ENCODE peak calls at places on chromosome 10, in five cellular contexts. I is GM23338, H is PC-3, U is MM.1S, E is PC-9. A is an unnamed sample.
A peak's percentile ranks its signal among the peaks of the same experiment; 100 is the strongest.

GRCh38 chr10:101208543-101208942 is 20.7 kb downstream of the LBX1 start:
- DNase-seq in E (no peak), H (no peak), I (no peak), U (no peak), A (no peak)

GRCh38 chr10:112304460-112304859 is 21.3 kb downstream of the TECTB start:
- DNase-seq in E (no peak), U (no peak), I (no peak), H (peak; percentile 32), A (no peak)

GRCh38 chr10:102845352-102845902 is 8.2 kb upstream of the CYP17A1 start:
- DNase-seq in H (no peak), E (no peak), U (no peak), I (no peak), A (no peak)

GRCh38 chr10:74842301-74842700 is 15.9 kb downstream of the KAT6B start:
- DNase-seq in I (no peak), U (no peak), E (no peak), H (no peak), A (no peak)

GRCh38 chr10:87782721-87783120 is 35.3 kb downstream of the ATAD1 start:
- DNase-seq in H (no peak), I (no peak), U (no peak), E (no peak), A (no peak)

GRCh38 chr10:49652416-49653385 is 26.8 kb upstream of the C10orf53 start:
- DNase-seq in E (no peak), U (no peak), H (no peak), I (no peak), A (no peak)

GRCh38 chr10:91575044-91575610 is 57.7 kb downstream of the PPP1R3C start:
- DNase-seq in H (no peak), I (no peak), E (no peak), U (no peak), A (peak; percentile 15)

GRCh38 chr10:1489801-1490200 is 247.5 kb downstream of the ADARB2 start:
- DNase-seq in I (no peak), U (no peak), H (no peak), E (no peak), A (no peak)

GRCh38 chr10:124589491-124590006 is 127.9 kb downstream of the LHPP start:
- DNase-seq in I (no peak), E (no peak), H (no peak), U (no peak), A (no peak)

GRCh38 chr10:103598654-103599115 is 105.2 kb downstream of the NEURL1 start:
- DNase-seq in E (peak; percentile 35), U (no peak), H (peak; percentile 79), I (peak; percentile 80), A (peak; percentile 78)

GRCh38 chr10:3484306-3485187 is 300.5 kb downstream of the KLF6 start:
- DNase-seq in I (no peak), H (no peak), E (no peak), U (no peak), A (no peak)

GRCh38 chr10:34454590-34455289 is 360.4 kb downstream of the PARD3 start:
- DNase-seq in E (no peak), I (no peak), U (no peak), H (no peak), A (no peak)

GRCh38 chr10:33484787-33485186 is 150.3 kb upstream of the NRP1 start:
- DNase-seq in E (no peak), I (peak; percentile 46), U (no peak), H (no peak), A (peak; percentile 79)

GRCh38 chr10:68463365-68464093 is 8.2 kb downstream of the DNA2 start:
- DNase-seq in E (no peak), H (no peak), U (no peak), I (no peak), A (no peak)

GRCh38 chr10:47094636-47095035 is 183.4 kb downstream of the PTPN20 start:
- DNase-seq in I (no peak), U (no peak), H (no peak), E (no peak), A (no peak)

GRCh38 chr10:3902054-3902808 is 117.2 kb upstream of the KLF6 start:
- DNase-seq in I (no peak), E (no peak), U (peak; percentile 87), H (peak; percentile 16), A (peak; percentile 5)

GRCh38 chr10:364267-364775 is 229.1 kb downstream of the ZMYND11 start:
- DNase-seq in H (no peak), E (no peak), U (no peak), I (no peak), A (no peak)

DNA sequence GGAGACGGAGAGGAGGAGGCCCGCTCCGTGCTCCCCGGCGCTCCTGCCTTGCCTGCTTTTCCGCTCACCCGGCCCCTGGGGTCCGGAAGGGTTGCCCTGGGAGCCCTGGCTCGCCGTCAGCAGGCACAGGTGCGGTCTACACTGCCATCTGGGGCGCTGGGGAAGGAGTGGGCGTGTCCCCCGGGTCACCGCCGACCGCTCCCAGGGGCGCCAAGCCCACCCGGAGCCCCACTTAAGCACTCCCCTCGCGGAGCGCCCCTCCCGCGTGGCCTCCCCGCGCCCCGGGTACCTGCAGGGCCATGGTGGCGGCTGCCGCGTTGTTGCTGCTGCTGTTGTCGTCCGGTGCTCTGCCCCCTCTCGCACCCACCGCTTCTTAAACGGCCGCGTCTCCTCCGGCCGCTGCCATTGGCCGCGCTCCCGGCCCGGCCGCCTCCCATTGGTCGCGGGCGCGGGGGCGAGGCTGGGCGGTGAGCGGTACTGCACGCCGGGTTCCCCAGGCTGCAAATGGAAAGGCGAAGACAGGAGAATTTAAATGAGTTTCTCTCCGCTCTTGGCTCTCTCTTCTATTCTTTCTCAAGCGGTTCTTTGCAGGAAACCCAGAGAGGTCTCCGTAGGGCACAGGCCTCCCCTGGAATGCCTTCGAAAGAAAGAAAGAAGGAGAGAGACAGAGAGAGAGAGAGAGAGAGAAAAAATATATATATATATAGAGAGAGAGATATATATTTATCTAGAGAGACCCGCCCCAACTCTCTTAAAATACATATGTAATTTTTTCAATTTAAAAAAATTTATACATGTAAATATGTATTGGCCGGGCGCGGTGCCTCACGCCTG is at the start of gene ACBD7:
- DNase-seq in H (peak; percentile 77), U (peak; percentile 85), E (peak; percentile 78), I (peak; percentile 94), A (peak; percentile 94)
- TF ChIP-seq CTCF in H (no peak), U (peak; percentile 24), E (peak; percentile 30), I (peak; percentile 9), A (peak; percentile 45)

DNA sequence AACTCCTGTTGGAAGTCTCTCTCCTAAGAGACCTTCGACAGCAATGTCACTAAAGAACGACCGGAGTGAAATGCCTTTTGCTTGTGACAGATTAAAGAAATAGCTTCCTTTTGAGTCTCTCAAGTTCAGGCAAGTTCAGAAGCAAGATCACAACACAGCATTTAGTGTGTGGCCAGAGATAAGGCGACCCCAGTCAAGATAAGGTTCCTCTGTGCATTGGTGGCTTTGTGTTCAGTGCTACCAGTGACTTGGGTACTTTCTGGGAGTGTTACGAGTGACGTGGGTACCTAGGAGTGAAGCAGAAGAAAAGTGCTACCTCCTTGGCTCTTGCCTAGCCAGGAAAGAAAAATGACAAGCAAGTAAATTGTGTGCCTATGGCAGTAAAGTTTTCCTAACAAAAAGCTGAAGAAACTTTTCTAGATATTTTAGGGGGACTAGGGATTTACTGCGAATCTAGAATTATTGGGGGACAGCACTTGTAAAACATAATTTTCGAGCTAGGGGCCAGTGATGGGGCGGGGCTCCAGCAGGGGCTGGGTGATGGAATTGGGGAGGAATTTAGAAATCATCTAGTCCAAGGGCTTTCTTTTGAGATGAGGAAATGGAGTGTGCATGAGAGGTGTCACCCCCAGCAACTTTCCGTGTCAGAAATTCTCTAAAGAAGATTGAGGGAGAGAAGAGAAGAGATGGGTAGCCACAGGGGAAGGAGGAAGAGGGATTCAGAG is 191.9 kb upstream of the LYZL2 start:
- DNase-seq in U (no peak), E (no peak), H (no peak), I (no peak), A (no peak)
- TF ChIP-seq EZH2 in U (no peak), E (no peak), H (no peak), I (no peak), A (no peak)

GRCh38 chr10:71978476-71978875 is 14.3 kb downstream of the CHST3 start:
- DNase-seq in I (peak; percentile 75), U (no peak), H (no peak), E (no peak), A (peak; percentile 55)
- H3F3A ChIP-seq in I (no peaks in the 10 kb centered on the region), U (no peaks in the 10 kb centered on the region), H (peaks cover 6% of the 10 kb centered on the region), E (peaks cover 30% of the 10 kb centered on the region), A (peaks cover 16% of the 10 kb centered on the region)

DNA sequence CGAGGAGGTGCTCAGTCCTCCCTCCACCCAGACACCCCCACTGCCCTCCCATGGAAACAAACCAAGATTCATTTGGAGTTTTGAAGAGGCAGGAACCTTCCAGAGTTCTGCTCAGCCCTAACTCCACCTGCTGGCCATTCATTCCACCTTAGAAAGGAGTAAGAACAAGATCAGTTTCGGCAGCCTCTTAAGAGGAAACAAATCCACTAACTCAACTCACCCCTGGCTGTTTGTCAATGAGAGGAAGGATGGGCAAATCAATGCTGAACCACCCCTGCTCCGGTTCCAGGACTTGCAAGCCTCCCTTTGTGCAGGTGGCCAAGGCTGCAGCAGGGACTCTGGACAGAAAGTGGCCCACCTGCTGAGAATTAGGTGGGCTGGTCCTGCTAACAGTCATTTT is 26.2 kb downstream of the CCDC3 start:
- DNase-seq in H (peak; percentile 42), U (peak; percentile 10), E (no peak), I (peak; percentile 63), A (peak; percentile 19)
- TF ChIP-seq CTCF in H (peak; percentile 50), U (peak; percentile 10), E (peak; percentile 45), I (peak; percentile 53), A (peak; percentile 23)

DNA sequence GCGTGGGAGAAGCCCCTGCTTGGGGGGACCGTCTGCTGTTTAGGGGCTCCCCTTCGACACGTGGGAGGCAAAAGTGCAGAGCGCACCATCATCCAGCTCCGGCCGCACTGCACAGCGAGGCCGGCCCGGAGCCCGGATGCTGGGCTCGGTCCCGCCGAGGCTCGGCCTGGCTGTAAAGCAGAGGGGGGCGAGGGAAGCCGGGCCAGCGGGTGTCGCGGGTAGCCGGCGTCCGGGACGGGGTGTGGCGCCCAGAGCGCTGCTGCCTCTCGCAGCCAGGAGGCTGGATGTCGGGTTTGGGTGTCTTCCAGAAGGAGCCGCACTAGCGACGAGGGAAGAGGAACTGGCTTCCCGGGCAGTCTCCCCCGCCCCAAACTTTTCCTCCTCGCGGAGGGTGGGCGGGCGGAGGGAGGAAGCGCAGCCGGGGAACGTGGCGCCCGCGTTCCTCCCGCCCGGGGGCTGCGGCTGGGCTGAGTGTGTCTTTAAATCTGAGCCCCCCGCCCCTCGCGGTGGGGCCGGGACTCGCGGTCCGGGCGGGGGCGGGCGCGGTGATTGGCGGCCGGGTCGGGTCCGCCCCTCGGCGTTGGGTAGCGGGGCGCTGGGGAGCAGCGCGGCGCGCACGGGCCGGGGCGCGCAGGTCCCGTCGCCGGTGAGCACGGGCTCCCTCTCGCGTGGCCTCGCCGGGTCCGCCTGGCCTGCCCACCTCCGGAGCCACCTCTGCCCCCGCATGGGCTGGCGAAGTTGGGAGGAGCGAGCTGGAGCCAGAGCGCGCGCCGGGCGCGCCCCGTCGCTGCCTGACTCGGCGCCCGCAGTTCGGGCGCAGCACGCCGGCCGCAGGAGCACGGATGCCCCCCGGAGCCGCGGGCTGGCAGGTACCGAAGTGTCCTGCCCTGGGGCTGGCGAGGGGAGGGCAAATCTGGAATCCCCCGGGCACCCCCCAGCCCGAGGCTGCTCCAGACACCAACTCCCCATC is at the start of gene PALD1:
- DNase-seq in I (peak; percentile 88), E (peak; percentile 75), U (peak; percentile 73), H (peak; percentile 70), A (peak; percentile 85)
- TF ChIP-seq EZH2 in I (no peak), E (no peak), U (no peak), H (peak; percentile 69), A (peak; percentile 63)

A was measured in neural progenitor cell.